ENCODE peak calls at places on chromosomes 11 and 22, in ten cellular contexts. L is GM23338, Q is posterior cingulate gyrus, E is activated T-helper 1 cell treated with Interleukin-2 at 50 U/mL for 16 hours, C is A673, V is endothelial cell, O is left colon, A is dermis microvascular lymphatic vessel endothelial cell, F is lower leg skin, U is hippocampal formation. G is an unnamed sample.

GRCh38 chr22:50621491-50621880 is 6.5 kb downstream of the ARSA start:
- DNase-seq in L (no peak), Q (no peak), E (no peak), C (no peak), V (no peak), O (no peak), A (no peak), F (no peak), U (no peak), G (no peak)

GRCh38 chr11:57491371-57492061 is 24.0 kb downstream of the SLC43A1 start:
- DNase-seq in L (peak), Q (peak), E (peak), C (peak), V (peak), O (peak), A (no peak), F (no peak), U (no peak), G (no peak)

GRCh38 chr11:114129699-114130659 is 70.5 kb downstream of the ZBTB16 start:
- DNase-seq in L (no peak), Q (no peak), E (no peak), C (no peak), V (no peak), O (no peak), A (no peak), F (peak), U (no peak), G (no peak)

GRCh38 chr11:13110929-13111812 is 102.1 kb downstream of the RASSF10 start:
- DNase-seq in L (no peak), Q (no peak), E (no peak), C (no peak), V (no peak), O (no peak), A (peak), F (no peak), U (no peak), G (peak)

GRCh38 chr11:124897681-124898680 is at the start of gene ROBO4:
- DNase-seq in L (no peak), Q (no peak), E (no peak), C (no peak), V (peak), O (no peak), A (no peak), F (peak), U (no peak), G (peak)

GRCh38 chr22:28658448-28658847 is 21.2 kb downstream of the TTC28 start:
- DNase-seq in L (no peak), Q (no peak), E (no peak), C (no peak), V (no peak), O (no peak), A (no peak), F (no peak), U (no peak), G (no peak)

GRCh38 chr11:82718307-82718706 is 15.4 kb downstream of the FAM181B start:
- DNase-seq in L (peak), Q (peak), E (no peak), C (peak), V (peak), O (peak), A (no peak), F (no peak), U (peak), G (peak)

GRCh38 chr11:68840661-68841653 is 759 bp downstream of the CPT1A start:
- DNase-seq in L (peak), Q (no peak), E (no peak), C (peak), V (peak), O (peak), A (no peak), F (peak), U (no peak), G (no peak)

GRCh38 chr22:43731986-43732385 is 80.1 kb downstream of the EFCAB6 start:
- DNase-seq in L (no peak), Q (no peak), E (no peak), C (peak), V (no peak), O (no peak), A (no peak), F (no peak), U (no peak), G (no peak)

GRCh38 chr11:128424867-128425285 is 162.5 kb downstream of the ETS1 start:
- DNase-seq in L (no peak), Q (no peak), E (no peak), C (no peak), V (no peak), O (peak), A (peak), F (no peak), U (no peak), G (no peak)

GRCh38 chr11:77065878-77066228 is 918 bp upstream of the CAPN5 start:
- DNase-seq in L (peak), Q (no peak), E (no peak), C (peak), V (no peak), O (peak), A (no peak), F (peak), U (no peak), G (no peak)

GRCh38 chr11:46277623-46278386 is at the start of gene CREB3L1:
- DNase-seq in L (peak), Q (no peak), E (no peak), C (peak), V (peak), O (peak), A (no peak), F (peak), U (no peak), G (no peak)